ENCODE peak calls at places on chromosomes 12 and 14, in five cellular contexts. S, P, N, V and W are unnamed samples. For H3K4me1, the result is how much of the 10 kb centered on the place peaks cover.

GRCh38 chr14:104819361-104819771 is 18.5 kb downstream of the ZBTB42 start:
- DNase-seq in S (no peak), N (no peak), V (no peak), P (no peak), W (no peak)

GRCh38 chr14:52802597-52802996 is 11.2 kb upstream of the GNPNAT1 start:
- DNase-seq in N (no peak), V (no peak), P (no peak), S (no peak), W (no peak)

GRCh38 chr14:68758301-68758700 is 34.6 kb downstream of the ZFP36L1 start:
- DNase-seq in N (no peak), S (no peak), V (no peak), P (no peak), W (no peak)

GRCh38 chr12:116717466-116718457 is 20.1 kb downstream of the SPRING1 start:
- DNase-seq in P (no peak), V (no peak), S (peak), N (peak), W (no peak)

GRCh38 chr14:80906946-80907345 is 34.6 kb downstream of the CEP128 start:
- DNase-seq in N (no peak), P (no peak), S (no peak), V (no peak), W (no peak)

GRCh38 chr14:105474478-105475268 is at the start of gene CRIP2:
- DNase-seq in V (peak), S (no peak), N (peak), P (no peak), W (peak)

GRCh38 chr12:388547-389137 is 478 bp downstream of the KDM5A start:
- DNase-seq in V (peak), P (peak), N (no peak), S (peak), W (peak)

GRCh38 chr14:26255213-26255612 is 342.6 kb downstream of the NOVA1 start:
- DNase-seq in S (no peak), N (no peak), V (no peak), P (no peak), W (peak)

GRCh38 chr14:106665814-106666213 is 1139.4 kb downstream of the TMEM121 start:
- DNase-seq in V (peak), N (no peak), S (no peak), P (no peak), W (no peak)

GRCh38 chr14:100562751-100563150 is 24.5 kb downstream of the BEGAIN start:
- DNase-seq in V (no peak), S (no peak), N (no peak), P (no peak), W (no peak)

GRCh38 chr12:87848248-87848868 is 180.8 kb downstream of the C12orf50 start:
- DNase-seq in N (peak), V (no peak), P (peak), S (no peak), W (peak)

GRCh38 chr14:23539209-23539866 is 12.2 kb downstream of the ZFHX2 start:
- DNase-seq in P (no peak), S (no peak), N (no peak), V (peak), W (peak)

GRCh38 chr14:76957224-76957881 is 71.2 kb downstream of the IRF2BPL start:
- DNase-seq in N (no peak), V (no peak), S (no peak), P (no peak), W (no peak)

GRCh38 chr14:32932921-32933622 is 5.6 kb upstream of the NPAS3 start:
- DNase-seq in N (no peak), P (peak), S (peak), V (no peak), W (peak)

GRCh38 chr14:100102156-100102785 is 37.0 kb downstream of the EVL start:
- DNase-seq in S (no peak), P (no peak), V (no peak), N (no peak), W (peak)

GRCh38 chr14:59463773-59464650 is 1.2 kb downstream of the GPR135 start:
- DNase-seq in V (no peak), S (peak), N (no peak), P (no peak), W (peak)

GRCh38 chr14:24514209-24514608 is 6.1 kb upstream of the CMA1 start:
- DNase-seq in P (no peak), V (no peak), S (no peak), N (no peak), W (no peak)

GRCh38 chr12:58564721-58565120 is 355.6 kb downstream of the LRIG3 start:
- DNase-seq in P (no peak), S (no peak), N (no peak), V (no peak), W (no peak)

GRCh38 chr12:52182898-52183543 is 8.8 kb downstream of the KRT80 start:
- DNase-seq in S (no peak), P (no peak), V (no peak), N (no peak), W (peak)

GRCh38 chr12:632102-632696 is 31.0 kb downstream of the NINJ2 start:
- DNase-seq in P (peak), V (no peak), S (no peak), N (peak), W (peak)

GRCh38 chr12:124554429-124555029 is 12.9 kb downstream of the NCOR2 start:
- DNase-seq in S (peak), V (no peak), P (no peak), N (peak), W (no peak)

GRCh38 chr14:90753456-90754005 is 62.7 kb downstream of the TTC7B start:
- DNase-seq in P (no peak), S (no peak), V (no peak), N (no peak), W (no peak)

GRCh38 chr12:93363854-93364297 is 13.8 kb upstream of the NUDT4 start:
- DNase-seq in N (no peak), V (no peak), P (no peak), S (no peak), W (no peak)

GRCh38 chr14:35340616-35341453 is 48.7 kb downstream of the PSMA6 start:
- DNase-seq in N (no peak), S (peak), P (no peak), V (no peak), W (no peak)

GRCh38 chr12:91178801-91179200 is 3.8 kb downstream of the DCN start:
- DNase-seq in N (no peak), S (no peak), V (no peak), P (no peak), W (no peak)

GRCh38 chr14:68464716-68465115 is 328.2 kb downstream of the ZFP36L1 start:
- DNase-seq in N (no peak), P (no peak), S (no peak), V (no peak), W (no peak)

GRCh38 chr14:54026671-54027070 is 70.0 kb upstream of the BMP4 start:
- DNase-seq in V (no peak), P (no peak), S (no peak), N (no peak), W (no peak)

GRCh38 chr12:5512585-5512970 is 80.7 kb downstream of the NTF3 start:
- DNase-seq in V (no peak), S (no peak), P (no peak), N (no peak), W (no peak)

GRCh38 chr12:65613692-65614091 is 210.6 kb upstream of the HMGA2 start:
- DNase-seq in N (no peak), V (no peak), S (no peak), P (no peak), W (no peak)

GRCh38 chr12:65611396-65611795 is 212.9 kb upstream of the HMGA2 start:
- DNase-seq in V (no peak), S (no peak), P (no peak), N (no peak), W (no peak)

GRCh38 chr12:65614259-65614658 is 210.0 kb upstream of the HMGA2 start:
- DNase-seq in P (no peak), N (no peak), V (no peak), S (no peak), W (no peak)

GRCh38 chr12:65615091-65615490 is 209.2 kb upstream of the HMGA2 start:
- DNase-seq in N (no peak), V (no peak), S (no peak), P (no peak), W (no peak)

DNA sequence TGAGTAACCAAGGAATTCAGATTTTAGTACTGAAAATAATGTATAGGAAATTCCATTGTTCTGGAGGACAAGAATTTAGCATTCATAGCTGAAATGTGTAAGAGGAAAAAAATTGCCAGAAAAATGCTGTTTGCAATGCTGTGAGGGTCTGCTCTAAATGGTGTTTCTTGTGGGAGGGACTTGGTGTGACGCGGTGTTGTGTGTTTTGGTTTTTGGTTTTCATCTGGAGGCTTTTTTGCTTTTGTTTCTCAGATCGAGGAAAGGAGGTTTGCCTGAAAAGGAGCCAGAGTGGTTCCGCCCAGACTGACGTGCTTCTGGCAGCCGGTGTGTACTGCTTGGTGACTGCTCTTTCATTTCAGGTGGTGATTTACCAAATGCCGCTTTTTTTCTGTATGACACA is 211.8 kb upstream of the HMGA2 start:
- DNase-seq in V (no peak), N (no peak), S (no peak), P (no peak), W (no peak)
- H3K4me1 ChIP-seq in V (under half), N (under half), S (under half), P (under half), W (under half)

DNA sequence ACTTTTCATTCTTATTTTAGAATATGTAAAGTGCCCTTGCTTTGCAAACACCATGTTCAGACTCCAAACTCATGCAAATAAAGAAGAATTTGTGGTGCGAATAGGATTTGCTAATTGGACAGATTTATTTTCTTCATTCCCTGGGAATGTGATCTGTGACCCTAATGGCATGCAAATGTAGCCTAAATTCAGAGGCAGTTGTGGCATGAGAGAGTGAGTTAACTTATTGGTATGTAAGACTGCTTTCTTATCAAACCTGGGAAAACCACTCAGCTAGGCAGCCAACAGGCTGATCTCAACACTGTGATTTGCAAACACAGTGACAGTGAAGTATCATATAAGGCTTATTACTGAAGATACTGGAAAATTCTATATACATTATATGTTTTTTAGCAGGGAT is 10.0 kb downstream of the CAPZA3 start:
- DNase-seq in S (no peak), P (peak), V (no peak), N (no peak), W (peak)
- H3K4me1 ChIP-seq in S (under half), P (under half), V (under half), N (under half), W (under half)

DNA sequence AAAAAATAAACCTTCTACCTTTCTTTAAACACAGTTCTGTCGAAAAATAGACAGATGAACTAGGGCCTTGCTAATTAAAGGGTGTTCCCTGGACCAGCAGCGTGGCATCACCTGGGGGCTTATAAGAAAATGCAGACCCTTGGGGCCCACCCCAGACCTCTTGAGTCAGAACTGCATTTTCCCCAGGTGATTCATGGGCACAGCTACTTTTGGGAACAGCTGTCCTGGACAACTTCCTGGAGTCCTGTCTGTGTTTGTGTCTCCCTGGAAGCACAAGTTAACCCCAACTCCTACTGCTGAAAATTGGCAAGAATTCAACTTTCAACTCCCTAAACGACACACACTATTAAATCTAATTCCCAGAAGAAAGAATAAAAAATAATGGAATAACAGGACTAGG is 17.8 kb downstream of the FBLN5 start:
- DNase-seq in S (no peak), P (no peak), V (no peak), N (no peak), W (no peak)
- H3K4me1 ChIP-seq in S (under half), P (under half), V (under half), N (under half), W (under half)

DNA sequence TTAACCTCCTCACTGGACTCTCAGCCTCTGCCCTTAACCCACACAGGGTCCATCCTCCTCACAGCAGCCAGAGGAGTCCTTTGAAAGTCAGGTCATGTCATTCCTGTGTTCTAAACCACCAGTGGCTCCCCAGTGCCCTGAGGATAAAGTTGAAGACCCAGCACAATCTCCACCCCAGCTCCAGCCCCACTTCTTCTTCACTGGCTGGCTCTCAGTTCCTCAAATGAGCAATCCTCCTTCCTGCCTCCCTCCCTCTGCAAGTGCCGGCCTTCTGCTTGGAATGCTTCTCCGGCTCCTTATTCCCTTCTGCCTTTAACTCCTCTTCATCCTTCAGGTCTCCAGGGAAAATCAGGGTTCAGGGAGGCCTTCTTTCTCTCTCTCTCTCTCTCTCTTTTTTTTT is 32.0 kb upstream of the SPPL3 start:
- DNase-seq in V (no peak), S (peak), N (peak), P (no peak), W (no peak)
- H3K4me1 ChIP-seq in V (under half), S (under half), N (under half), P (under half), W (under half)

DNA sequence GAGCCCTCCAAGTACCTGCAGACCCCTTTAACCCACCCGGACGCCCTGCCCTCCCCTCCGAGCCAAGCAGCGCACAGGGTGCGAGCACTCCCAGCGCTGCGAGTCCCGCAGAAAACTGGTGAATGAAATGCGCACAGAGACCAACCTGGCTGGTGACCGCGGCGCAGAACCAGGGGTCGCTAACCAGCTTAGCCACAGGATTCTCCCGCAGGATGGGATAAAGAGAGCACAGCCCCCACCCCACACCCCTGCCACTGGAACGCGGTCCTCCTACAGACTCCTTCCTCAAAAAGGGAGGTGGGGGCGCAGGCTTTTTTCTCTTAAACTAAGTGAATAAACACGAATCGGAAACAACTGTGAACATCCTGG is 1.0 kb downstream of the ATP2B1 start:
- DNase-seq in N (peak), S (peak), P (peak), V (peak), W (peak)
- H3K4me1 ChIP-seq in N (under half), S (under half), P (under half), V (under half), W (under half)

GRCh38 chr14:31255286-31255685 is 47.7 kb upstream of the HECTD1 start:
- DNase-seq in S (no peak), V (no peak), P (no peak), N (no peak), W (no peak)
- H3K4me1 ChIP-seq in S (under half), V (under half), P (under half), N (under half), W (under half)